ENCODE peak calls at places on chromosomes 7 and 10, in seven cellular contexts. W is A549; X is OCI-LY7; Z is psoas muscle; N is CD8-positive, alpha-beta T cell; V is Calu3; U is lower leg skin. A is an unnamed sample.

GRCh38 chr7:44111759-44112158 is 7.6 kb downstream of the AEBP1 start:
- DNase-seq in W (no peak), X (peak; percentile 41), Z (no peak), N (no peak), V (no peak), U (no peak), A (no peak)

GRCh38 chr7:152435384-152436278 is at the start of gene KMT2C:
- DNase-seq in W (no peak), X (peak; percentile 58), Z (peak; percentile 82), N (peak; percentile 15), V (peak; percentile 51), U (peak; percentile 43), A (peak; percentile 81)

GRCh38 chr7:33849961-33850559 is 55.3 kb upstream of the BMPER start:
- DNase-seq in W (no peak), X (no peak), Z (no peak), N (no peak), V (no peak), U (no peak), A (no peak)

GRCh38 chr10:5018150-5018549 is 14.5 kb upstream of the AKR1C2 start:
- DNase-seq in W (no peak), X (no peak), Z (no peak), N (no peak), V (no peak), U (no peak), A (no peak)

GRCh38 chr10:128211953-128212727 is 85.9 kb upstream of the MKI67 start:
- DNase-seq in W (peak; percentile 94), X (peak; percentile 82), Z (peak; percentile 88), N (peak; percentile 68), V (peak; percentile 86), U (peak; percentile 55), A (peak; percentile 95)

GRCh38 chr7:107486041-107486440 is 16.2 kb downstream of the GPR22 start:
- DNase-seq in W (no peak), X (no peak), Z (no peak), N (no peak), V (no peak), U (no peak), A (no peak)

GRCh38 chr10:88071814-88072380 is 208.5 kb downstream of the PTEN start:
- DNase-seq in W (no peak), X (peak; percentile 51), Z (no peak), N (no peak), V (no peak), U (no peak), A (no peak)

GRCh38 chr10:100670368-100670767 is 75.0 kb upstream of the PAX2 start:
- DNase-seq in W (no peak), X (no peak), Z (no peak), N (no peak), V (no peak), U (no peak), A (no peak)

GRCh38 chr7:129713544-129713943 is 102.0 kb downstream of the NRF1 start:
- DNase-seq in W (no peak), X (no peak), Z (no peak), N (no peak), V (no peak), U (no peak), A (no peak)

GRCh38 chr10:34786464-34786863 is 28.6 kb downstream of the PARD3 start:
- DNase-seq in W (no peak), X (no peak), Z (no peak), N (no peak), V (no peak), U (no peak), A (no peak)

GRCh38 chr7:39592586-39592985 is 26.4 kb downstream of the YAE1 start:
- DNase-seq in W (no peak), X (no peak), Z (no peak), N (no peak), V (no peak), U (no peak), A (no peak)

GRCh38 chr7:74084722-74085578 is 1.3 kb downstream of the LIMK1 start:
- DNase-seq in W (no peak), X (no peak), Z (peak; percentile 52), N (no peak), V (no peak), U (peak; percentile 23), A (no peak)

GRCh38 chr7:158863611-158864506 is 7.5 kb downstream of the DYNC2I1 start:
- DNase-seq in W (peak; percentile 41), X (no peak), Z (peak; percentile 91), N (no peak), V (peak; percentile 34), U (peak; percentile 80), A (peak; percentile 68)

GRCh38 chr7:118872568-118872967 is 648.1 kb downstream of the ANKRD7 start:
- DNase-seq in W (no peak), X (no peak), Z (no peak), N (no peak), V (peak; percentile 4), U (peak; percentile 28), A (no peak)

GRCh38 chr10:109773818-109774440 is 149.4 kb downstream of the XPNPEP1 start:
- DNase-seq in W (peak; percentile 7), X (peak; percentile 31), Z (no peak), N (no peak), V (no peak), U (no peak), A (peak; percentile 27)

GRCh38 chr7:15326044-15326644 is 235.7 kb downstream of the AGMO start:
- DNase-seq in W (peak; percentile 5), X (peak; percentile 1), Z (no peak), N (no peak), V (no peak), U (no peak), A (peak; percentile 9)

GRCh38 chr10:90193240-90193985 is 492.0 kb downstream of the KIF20B start:
- DNase-seq in W (no peak), X (no peak), Z (no peak), N (no peak), V (no peak), U (no peak), A (no peak)

GRCh38 chr7:33792041-33792440 is 113.3 kb upstream of the BMPER start:
- DNase-seq in W (no peak), X (no peak), Z (no peak), N (no peak), V (no peak), U (no peak), A (no peak)

GRCh38 chr7:2633538-2634264 is 1.9 kb downstream of the TTYH3 start:
- DNase-seq in W (peak; percentile 64), X (no peak), Z (peak; percentile 74), N (no peak), V (peak; percentile 43), U (no peak), A (no peak)

GRCh38 chr10:101244321-101245050 is 15.2 kb upstream of the LBX1 start:
- DNase-seq in W (peak; percentile 60), X (no peak), Z (peak; percentile 59), N (no peak), V (no peak), U (no peak), A (no peak)

GRCh38 chr10:92965314-92965713 is 95.3 kb upstream of the CYP26C1 start:
- DNase-seq in W (peak; percentile 15), X (peak; percentile 58), Z (no peak), N (no peak), V (no peak), U (no peak), A (peak; percentile 21)

GRCh38 chr10:110364531-110364937 is 59.8 kb upstream of the SMNDC1 start:
- DNase-seq in W (no peak), X (no peak), Z (no peak), N (no peak), V (no peak), U (no peak), A (no peak)

GRCh38 chr10:111872591-111872990 is 311.0 kb downstream of the GPAM start:
- DNase-seq in W (no peak), X (no peak), Z (no peak), N (no peak), V (peak; percentile 15), U (no peak), A (no peak)

GRCh38 chr7:155108144-155108901 is 38.2 kb downstream of the HTR5A start:
- DNase-seq in W (no peak), X (no peak), Z (no peak), N (no peak), V (no peak), U (no peak), A (no peak)
- TF ChIP-seq CTCF in W (no peak), X (no peak), Z (no peak), N (no peak), V (no peak), U (no peak), A (no peak)

GRCh38 chr7:151351967-151352366 is 10.4 kb downstream of the NUB1 start:
- DNase-seq in W (no peak), X (peak; percentile 37), Z (no peak), N (no peak), V (no peak), U (no peak), A (peak; percentile 43)

GRCh38 chr7:151348970-151349369 is 7.4 kb downstream of the NUB1 start:
- DNase-seq in W (no peak), X (peak; percentile 29), Z (no peak), N (no peak), V (no peak), U (no peak), A (no peak)

GRCh38 chr7:151349507-151349853 is 7.9 kb downstream of the NUB1 start:
- DNase-seq in W (no peak), X (peak; percentile 59), Z (no peak), N (no peak), V (peak; percentile 6), U (no peak), A (no peak)

GRCh38 chr7:151352512-151352911 is 10.9 kb downstream of the NUB1 start:
- DNase-seq in W (no peak), X (no peak), Z (no peak), N (no peak), V (no peak), U (no peak), A (no peak)

DNA sequence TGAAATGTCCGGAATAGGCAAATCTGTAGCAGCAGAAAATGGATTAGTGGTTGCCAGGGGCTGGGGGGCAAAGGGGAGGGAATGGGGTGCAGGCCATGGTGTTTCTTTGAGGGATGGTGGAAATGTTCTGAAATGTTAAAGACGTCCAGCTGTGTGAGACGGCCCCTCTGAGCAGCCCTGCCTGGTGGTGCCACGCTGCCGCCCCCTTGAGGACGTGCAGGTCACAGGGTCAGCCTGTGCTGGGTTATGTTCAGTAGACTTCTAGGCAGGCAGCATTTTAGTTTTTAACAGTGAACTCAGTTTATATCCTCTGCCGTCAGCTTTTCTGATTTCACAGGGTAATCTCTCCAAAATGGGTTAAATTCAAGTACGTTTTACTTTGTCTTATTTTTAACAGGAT is 9.4 kb downstream of the NUB1 start:
- DNase-seq in W (peak; percentile 35), X (peak; percentile 69), Z (no peak), N (no peak), V (peak; percentile 21), U (no peak), A (peak; percentile 16)
- TF ChIP-seq CTCF in W (peak; percentile 35), X (peak; percentile 85), Z (no peak), N (no peak), V (peak; percentile 43), U (no peak), A (peak; percentile 65)

GRCh38 chr10:81914736-81915510 is 39.9 kb downstream of the NRG3 start:
- DNase-seq in W (no peak), X (no peak), Z (no peak), N (no peak), V (no peak), U (no peak), A (no peak)
- TF ChIP-seq CTCF in W (no peak), X (no peak), Z (no peak), N (no peak), V (no peak), U (no peak), A (no peak)

DNA sequence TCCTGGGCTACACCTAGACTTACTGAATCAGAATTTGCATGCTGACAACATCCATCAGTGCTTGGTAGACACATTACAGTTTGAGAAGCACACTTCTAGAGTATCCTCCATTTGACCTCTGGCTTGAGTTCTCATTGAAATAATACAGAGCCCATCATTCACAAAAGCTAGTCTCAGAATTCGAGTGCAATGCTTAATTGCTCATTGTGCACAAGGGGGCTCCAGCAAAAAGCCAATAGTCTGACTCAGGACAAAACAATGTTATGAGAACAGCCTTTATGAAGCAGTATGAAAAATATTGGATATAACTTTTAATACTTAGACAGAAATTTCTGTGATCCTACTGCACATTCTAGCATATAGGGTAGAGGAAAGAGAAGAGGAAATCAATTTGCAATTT is 105.7 kb upstream of the ANK3 start:
- DNase-seq in W (no peak), X (no peak), Z (no peak), N (no peak), V (no peak), U (no peak), A (no peak)
- TF ChIP-seq CTCF in W (no peak), X (no peak), Z (no peak), N (no peak), V (no peak), U (no peak), A (no peak)